ENCODE peak calls at places on chromosomes 7 and 10, in four cellular contexts. T, S, B and U are unnamed samples.

GRCh38 chr10:102785818-102786217 is 42.1 kb downstream of the WBP1L start:
- DNase-seq in T (no peak), S (no peak), B (no peak), U (no peak)

GRCh38 chr10:117553171-117553814 is 10.7 kb downstream of the EMX2 start:
- DNase-seq in B (peak), S (no peak), T (no peak), U (no peak)

GRCh38 chr7:157208758-157209413 is 70.2 kb downstream of the UBE3C start:
- DNase-seq in B (no peak), S (no peak), T (no peak), U (no peak)

GRCh38 chr10:75229961-75230360 is 5.8 kb downstream of the COMTD1 start:
- DNase-seq in T (peak), S (no peak), B (no peak), U (no peak)

GRCh38 chr7:106462365-106462859 is 177.6 kb upstream of the NAMPT start:
- DNase-seq in T (peak), S (no peak), B (no peak), U (no peak)

GRCh38 chr10:79438021-79438698 is 7.3 kb downstream of the ZCCHC24 start:
- DNase-seq in S (no peak), B (no peak), T (no peak), U (no peak)

GRCh38 chr10:87058171-87058570 is 36.5 kb downstream of the GLUD1 start:
- DNase-seq in B (no peak), S (no peak), T (no peak), U (no peak)

GRCh38 chr10:33214174-33214573 is 120.3 kb downstream of the NRP1 start:
- DNase-seq in T (no peak), B (no peak), S (no peak), U (no peak)

GRCh38 chr10:3393958-3394357 is 221.4 kb upstream of the PITRM1 start:
- DNase-seq in B (no peak), T (no peak), S (no peak), U (no peak)

GRCh38 chr10:91424016-91424415 is 13.9 kb downstream of the HECTD2 start:
- DNase-seq in S (no peak), B (no peak), T (no peak), U (no peak)

GRCh38 chr10:17562572-17562971 is 54.6 kb downstream of the HACD1 start:
- DNase-seq in B (no peak), S (no peak), T (no peak), U (no peak)

GRCh38 chr10:78214931-78215330 is 181.3 kb downstream of the RPS24 start:
- DNase-seq in T (no peak), B (no peak), S (no peak), U (no peak)

GRCh38 chr10:77165445-77166316 is 471.9 kb downstream of the KCNMA1 start:
- DNase-seq in S (no peak), B (peak), T (peak), U (no peak)

GRCh38 chr7:25656581-25657026 is 428.3 kb upstream of the NPVF start:
- DNase-seq in T (no peak), B (no peak), S (no peak), U (no peak)

GRCh38 chr7:108581655-108582491 is 12.2 kb downstream of the DNAJB9 start:
- DNase-seq in S (no peak), T (no peak), B (no peak), U (no peak)

GRCh38 chr10:64726466-64726865 is 1205.3 kb downstream of the REEP3 start:
- DNase-seq in S (no peak), B (no peak), T (no peak), U (no peak)

GRCh38 chr7:120996333-120996982 is 7.9 kb downstream of the CPED1 start:
- DNase-seq in S (no peak), T (peak), B (no peak), U (no peak)

GRCh38 chr7:96508371-96508770 is 186.5 kb upstream of the SLC25A13 start:
- DNase-seq in T (no peak), S (no peak), B (no peak), U (no peak)